ENCODE peak calls at places on chromosomes 6 and 20, in ten cellular contexts. Z, Y, H, S, T, D, V, X, N and A are unnamed samples. For H3K36me3, the result is how much of the 10 kb centered on the place peaks cover.

GRCh38 chr6:170440437-170440836 is 112.7 kb downstream of the PSMB1 start:
- DNase-seq in X (peak), T (peak), V (no peak), N (no peak), S (no peak), H (no peak), Z (peak), D (no peak), Y (no peak), A (no peak)

GRCh38 chr6:7189101-7189721 is 81.5 kb downstream of the RREB1 start:
- DNase-seq in S (no peak), N (no peak), T (no peak), D (no peak), V (no peak), X (no peak), Z (no peak), Y (peak), H (no peak), A (no peak)

GRCh38 chr20:21101453-21102251 is 4.5 kb downstream of the LINC00237 start:
- DNase-seq in Z (no peak), N (no peak), D (no peak), S (no peak), T (no peak), H (no peak), X (peak), V (peak), Y (no peak), A (no peak)

GRCh38 chr20:1265226-1265915 is 723 bp upstream of the SNPH start:
- DNase-seq in N (no peak), X (no peak), Z (no peak), D (no peak), H (no peak), S (no peak), T (no peak), V (peak), Y (no peak), A (no peak)

GRCh38 chr6:144899161-144899560 is 614.0 kb downstream of the UTRN start:
- DNase-seq in H (no peak), T (no peak), Y (no peak), V (no peak), S (no peak), N (no peak), Z (no peak), D (no peak), X (no peak), A (no peak)

GRCh38 chr6:20441921-20442320 is 40.2 kb downstream of the E2F3 start:
- DNase-seq in H (peak), N (no peak), T (no peak), D (no peak), Z (no peak), X (no peak), S (no peak), Y (no peak), V (no peak), A (no peak)

GRCh38 chr20:62702886-62703852 is 5.5 kb upstream of the NTSR1 start:
- DNase-seq in S (no peak), X (no peak), T (no peak), H (peak), Y (no peak), D (no peak), V (no peak), N (peak), Z (no peak), A (no peak)

GRCh38 chr6:46925563-46926253 is 4.0 kb upstream of the ADGRF5 start:
- DNase-seq in V (no peak), H (peak), Z (peak), X (no peak), Y (peak), S (no peak), T (peak), D (no peak), N (peak), A (peak)

GRCh38 chr6:16690244-16691142 is 70.8 kb downstream of the ATXN1 start:
- DNase-seq in X (no peak), T (no peak), Y (no peak), N (peak), Z (no peak), H (peak), S (no peak), V (no peak), D (no peak), A (no peak)

GRCh38 chr6:5205035-5205469 is 55.7 kb downstream of the LYRM4 start:
- DNase-seq in D (no peak), H (no peak), T (no peak), S (no peak), Z (peak), Y (no peak), N (no peak), V (no peak), X (no peak), A (no peak)

GRCh38 chr6:141445928-141446628 is 686.6 kb upstream of the GJE1 start:
- DNase-seq in Y (no peak), V (no peak), T (no peak), S (no peak), X (no peak), H (no peak), N (no peak), Z (no peak), D (no peak), A (no peak)

GRCh38 chr6:135281227-135281626 is 100.1 kb downstream of the MYB start:
- DNase-seq in D (peak), S (no peak), Z (no peak), T (peak), Y (no peak), N (no peak), X (no peak), V (no peak), H (no peak), A (no peak)

GRCh38 chr6:24720131-24720603 is 1.2 kb upstream of the C6orf62 start:
- DNase-seq in Y (peak), S (peak), V (no peak), N (peak), T (peak), X (peak), Z (peak), H (peak), D (peak), A (peak)

GRCh38 chr6:41768545-41769308 is 11.0 kb downstream of the FRS3 start:
- DNase-seq in N (no peak), H (peak), V (no peak), D (no peak), Z (no peak), S (no peak), T (no peak), Y (no peak), X (no peak), A (no peak)

GRCh38 chr6:85641916-85642773 is 541 bp downstream of the SYNCRIP start:
- DNase-seq in D (peak), V (peak), H (peak), S (peak), T (peak), Z (peak), Y (peak), N (peak), X (peak), A (peak)

GRCh38 chr6:29694637-29695036 is 13.7 kb upstream of the ZFP57 start:
- DNase-seq in V (no peak), H (no peak), T (no peak), S (no peak), Z (no peak), D (no peak), Y (no peak), X (no peak), N (no peak), A (no peak)

GRCh38 chr6:48757661-48758060 is 646.7 kb upstream of the PTCHD4 start:
- DNase-seq in H (no peak), V (no peak), X (no peak), D (no peak), S (no peak), Y (no peak), N (peak), T (no peak), Z (no peak), A (no peak)

GRCh38 chr6:121780325-121781313 is 345.2 kb downstream of the GJA1 start:
- DNase-seq in Z (peak), X (no peak), S (no peak), V (peak), Y (peak), N (peak), H (no peak), T (peak), D (no peak), A (peak)

DNA sequence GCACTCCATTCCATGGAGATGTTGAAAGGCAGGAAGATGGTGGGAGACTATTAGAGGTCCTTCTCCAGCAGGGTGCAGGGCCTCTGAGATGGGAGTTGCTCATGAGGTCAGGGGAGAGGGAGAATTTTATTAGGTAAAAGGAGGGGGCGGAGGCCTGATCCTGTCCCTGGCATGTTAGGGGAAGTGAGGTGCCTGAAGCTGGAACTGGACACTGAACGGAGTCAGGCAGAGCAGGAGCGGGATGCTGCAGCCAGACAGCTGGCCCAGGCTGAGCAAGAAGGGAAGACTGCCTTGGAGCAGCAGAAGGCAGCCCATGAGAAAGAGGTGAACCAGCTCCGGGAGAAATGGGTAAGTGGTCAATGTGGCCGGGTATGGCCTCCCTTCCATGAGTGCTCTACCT is 24.4 kb downstream of the CEP250 start:
- DNase-seq in H (no peak), N (no peak), Z (no peak), Y (no peak), X (no peak), V (no peak), T (no peak), S (no peak), D (no peak), A (no peak)
- H3K36me3 ChIP-seq in H (under half), N (under half), Z (under half), Y (half or more), X (half or more), V (half or more), T (under half), S (half or more), D (half or more), A (under half)

GRCh38 chr20:3671986-3672863 is 9.0 kb upstream of the GFRA4 start:
- DNase-seq in D (no peak), X (no peak), T (no peak), N (no peak), V (no peak), Z (no peak), Y (no peak), H (no peak), S (no peak), A (no peak)
- H3K4me3 ChIP-seq in D (no peak), X (no peak), T (no peak), N (no peak), V (no peak), Z (no peak), Y (no peak), H (peak), S (no peak), A (no peak)

DNA sequence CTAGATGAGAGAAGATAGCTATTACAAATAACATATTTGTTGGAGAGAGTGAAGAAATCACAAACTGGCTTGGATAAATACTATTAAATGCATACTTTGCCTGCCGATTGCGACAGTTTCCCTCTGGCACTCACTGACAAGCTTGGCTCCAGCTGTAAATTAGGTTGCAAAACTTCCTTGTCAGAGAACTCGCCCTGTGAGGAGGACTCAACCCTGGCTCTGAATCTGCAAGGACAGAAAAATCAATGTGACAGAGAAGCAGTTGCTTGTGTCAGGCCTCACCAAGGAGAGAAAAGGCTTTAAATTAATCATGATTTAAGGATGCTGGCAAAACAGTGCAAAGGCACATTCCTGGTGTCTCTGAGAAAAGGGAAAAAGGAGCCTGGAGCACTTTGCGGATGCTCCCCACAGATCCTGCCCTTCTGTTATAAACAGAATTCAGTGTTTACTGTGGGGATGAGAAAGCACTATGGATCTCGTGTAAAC is 423.6 kb upstream of the MARCKS start:
- DNase-seq in X (no peak), N (peak), D (no peak), Z (peak), V (no peak), T (peak), S (no peak), Y (peak), H (peak), A (peak)
- H3K27ac ChIP-seq in X (peak), N (no peak), D (no peak), Z (no peak), V (peak), T (no peak), S (no peak), Y (no peak), H (no peak), A (no peak)

GRCh38 chr6:128410584-128410983 is 109.8 kb downstream of the PTPRK start:
- DNase-seq in S (no peak), X (no peak), T (no peak), Y (no peak), H (no peak), V (no peak), Z (no peak), N (no peak), D (no peak), A (no peak)
- H3K36me3 ChIP-seq in S (under half), X (under half), T (under half), Y (under half), H (under half), V (under half), Z (under half), N (under half), D (under half), A (under half)

GRCh38 chr6:45423901-45424627 is 46.3 kb upstream of the SUPT3H start:
- DNase-seq in H (no peak), S (peak), Y (no peak), T (peak), Z (no peak), N (peak), X (peak), D (no peak), V (no peak), A (peak)

GRCh38 chr6:45422541-45423110 is 44.9 kb upstream of the SUPT3H start:
- DNase-seq in H (no peak), T (peak), D (peak), Z (peak), S (peak), N (peak), X (peak), V (no peak), Y (no peak), A (peak)

GRCh38 chr6:45423111-45423900 is 45.6 kb upstream of the SUPT3H start:
- DNase-seq in N (peak), D (no peak), S (peak), V (no peak), X (peak), H (no peak), Y (no peak), T (peak), Z (peak), A (no peak)

GRCh38 chr6:45426251-45426650 is 48.5 kb upstream of the SUPT3H start:
- DNase-seq in V (no peak), S (no peak), T (no peak), Z (no peak), Y (no peak), D (peak), N (no peak), H (no peak), X (no peak), A (no peak)

GRCh38 chr6:45424628-45424955 is 46.9 kb upstream of the SUPT3H start:
- DNase-seq in T (no peak), D (no peak), S (no peak), N (no peak), V (no peak), Y (no peak), X (no peak), Z (no peak), H (no peak), A (no peak)
- H3K4me3 ChIP-seq in T (no peak), D (no peak), S (no peak), N (no peak), V (peak), Y (no peak), X (peak), Z (no peak), H (no peak), A (no peak)

DNA sequence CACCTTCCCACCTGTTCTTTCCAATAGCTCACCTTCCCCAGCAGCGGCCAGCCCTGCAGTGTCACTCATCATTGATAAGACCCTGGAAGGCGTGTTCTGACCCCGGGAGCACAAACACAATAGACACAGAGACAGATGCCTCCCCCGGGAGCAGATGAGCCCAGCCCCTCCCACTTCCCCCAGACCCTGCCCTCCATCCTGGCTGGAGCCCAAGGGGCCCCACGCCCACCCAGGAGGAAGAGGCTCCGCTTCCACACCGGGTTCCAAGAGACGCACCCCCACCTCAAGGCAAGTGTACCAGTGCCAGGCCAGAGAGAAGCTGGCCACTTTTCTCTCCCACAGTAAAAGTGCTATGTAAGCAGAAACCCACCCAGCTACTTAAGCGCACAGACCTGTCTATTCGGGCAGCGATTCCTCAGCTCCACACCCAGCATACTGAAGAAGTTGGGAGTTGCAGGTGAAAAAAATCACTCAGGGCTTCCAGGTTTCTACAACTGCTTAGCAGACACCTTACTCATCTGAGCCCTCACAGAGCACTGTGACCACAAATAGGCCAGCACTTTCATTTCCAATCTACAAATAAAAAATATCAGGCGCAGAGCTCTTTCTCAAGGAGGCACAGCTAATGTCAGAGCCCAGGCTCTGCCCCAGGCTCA is 93.4 kb upstream of the NXT1 start:
- DNase-seq in N (peak), X (no peak), D (no peak), Y (no peak), H (no peak), S (no peak), V (peak), T (no peak), Z (no peak), A (no peak)
- H3K27ac ChIP-seq in N (peak), X (peak), D (no peak), Y (no peak), H (no peak), S (no peak), V (peak), T (no peak), Z (peak), A (peak)

DNA sequence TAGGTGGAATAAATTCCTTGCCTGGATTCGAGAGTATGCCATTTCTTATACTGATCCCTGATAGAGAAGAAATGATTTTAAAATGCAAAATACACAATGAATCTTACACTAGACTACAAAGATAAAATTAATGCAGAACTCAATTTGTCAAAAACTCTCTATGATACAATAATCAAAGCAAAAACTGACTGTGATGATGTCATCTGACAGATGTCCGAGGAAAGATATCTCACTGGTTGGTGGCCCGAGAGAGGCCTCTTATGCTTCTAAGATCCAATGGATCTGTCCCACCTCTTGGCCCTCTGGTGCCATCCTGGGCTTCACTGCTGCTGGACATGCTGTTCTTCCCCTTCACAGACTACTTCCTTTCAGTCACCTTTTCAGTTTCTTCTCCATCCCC is 14.4 kb upstream of the GSTA4 start:
- DNase-seq in N (no peak), X (no peak), Z (no peak), S (no peak), Y (no peak), D (no peak), H (no peak), T (no peak), V (no peak), A (no peak)
- H3K36me3 ChIP-seq in N (under half), X (half or more), Z (under half), S (half or more), Y (half or more), D (half or more), H (under half), T (under half), V (half or more), A (under half)

DNA sequence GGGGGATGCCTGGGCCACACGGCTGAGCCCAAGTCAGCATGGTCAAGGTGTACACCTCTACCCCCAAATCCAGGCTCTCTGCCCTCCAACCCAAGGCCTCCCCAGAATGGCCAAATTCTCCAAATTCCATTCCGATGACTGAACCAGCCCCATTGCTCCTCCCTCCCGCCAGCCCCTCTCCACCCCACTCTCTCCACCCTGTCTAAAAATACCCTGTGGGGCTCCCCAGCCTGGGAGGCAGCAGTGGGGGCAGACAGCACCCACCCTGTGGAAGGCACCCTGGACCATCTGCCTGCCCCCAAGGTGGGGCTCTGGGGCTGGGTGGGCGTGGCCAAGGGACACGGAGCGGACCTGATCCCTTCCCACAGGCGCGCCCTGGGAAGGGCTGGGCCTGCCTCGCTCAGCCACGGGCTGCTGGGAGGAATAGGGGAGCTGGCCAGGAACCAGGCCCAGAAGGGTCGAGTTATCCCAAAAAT is 11.4 kb downstream of the TEAD3 start:
- DNase-seq in S (peak), V (no peak), H (no peak), T (peak), X (no peak), D (no peak), N (peak), Z (peak), Y (no peak), A (peak)
- H3K4me3 ChIP-seq in S (no peak), V (peak), H (no peak), T (no peak), X (no peak), D (no peak), N (peak), Z (peak), Y (no peak), A (no peak)

DNA sequence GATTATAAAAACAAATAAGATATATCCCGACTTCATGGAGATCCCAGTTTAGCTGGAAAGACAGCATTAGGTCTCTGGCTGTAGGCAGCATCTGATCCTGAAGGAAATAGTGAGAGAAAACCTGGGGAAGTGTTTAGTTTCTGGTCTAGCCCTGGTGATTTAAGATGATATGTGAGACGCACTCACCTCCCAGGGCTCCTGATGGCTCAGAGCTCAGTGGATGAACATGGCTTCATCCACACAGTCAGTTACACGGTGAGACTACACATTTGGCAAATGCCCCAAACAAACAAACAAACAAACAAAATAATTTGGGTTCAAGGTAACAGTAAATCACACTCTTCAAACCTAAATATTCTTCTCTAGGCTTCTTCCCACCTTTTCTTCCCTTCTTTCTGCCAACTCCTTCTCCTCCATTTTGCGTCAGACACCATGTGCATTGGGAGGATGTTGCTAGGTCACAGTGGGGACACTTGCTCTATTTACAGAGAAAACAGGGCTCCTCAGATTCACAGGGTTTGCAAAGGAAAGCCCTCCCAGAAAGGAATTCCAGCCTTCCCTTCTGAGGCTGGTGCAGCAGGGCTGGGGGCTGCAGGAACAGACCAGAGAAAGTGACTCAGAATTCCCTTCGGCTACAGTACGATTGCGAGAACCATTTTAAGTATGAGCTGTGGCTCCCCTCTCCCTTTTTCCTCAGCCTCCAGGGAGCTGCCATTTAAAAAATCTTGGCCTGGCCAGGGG is 59.6 kb upstream of the SALL4 start:
- DNase-seq in Y (no peak), V (no peak), H (no peak), T (no peak), N (no peak), X (no peak), S (no peak), Z (no peak), D (no peak), A (no peak)
- H3K27ac ChIP-seq in Y (no peak), V (no peak), H (no peak), T (no peak), N (no peak), X (no peak), S (no peak), Z (no peak), D (no peak), A (no peak)